ENCODE peak calls at places on chromosome 21, in four cellular contexts. One of them, this sample, is unnamed.
A peak's percentile ranks its signal among the peaks of the same experiment; 100 is the strongest.

GRCh38 chr21:21029159-21029558 is 30.9 kb downstream of the NCAM2 start:
- DNase-seq in HepG2: no peak
- DNase-seq in SK-N-SH: no peak
- DNase-seq in K562: no peak
- DNase-seq in this sample: no peak

GRCh38 chr21:33642896-33643657 is 776 bp downstream of the ITSN1 start:
- DNase-seq in SK-N-SH: peak; percentile 74
- DNase-seq in K562: peak; percentile 36
- DNase-seq in HepG2: no peak
- DNase-seq in this sample: no peak

GRCh38 chr21:28142692-28143091 is 850.0 kb downstream of the LTN1 start:
- DNase-seq in K562: no peak
- DNase-seq in HepG2: no peak
- DNase-seq in SK-N-SH: no peak
- DNase-seq in this sample: no peak

GRCh38 chr21:27475363-27475955 is 508.6 kb upstream of the ADAMTS5 start:
- DNase-seq in SK-N-SH: no peak
- DNase-seq in K562: no peak
- DNase-seq in HepG2: no peak
- DNase-seq in this sample: no peak

GRCh38 chr21:14548751-14549150 is 2.6 kb upstream of the SAMSN1 start:
- DNase-seq in K562: no peak
- DNase-seq in HepG2: no peak
- DNase-seq in SK-N-SH: no peak
- DNase-seq in this sample: no peak

GRCh38 chr21:14119038-14119437 is 91.7 kb downstream of the LIPI start:
- DNase-seq in SK-N-SH: no peak
- DNase-seq in K562: peak; percentile 19
- DNase-seq in HepG2: no peak
- DNase-seq in this sample: no peak

GRCh38 chr21:32256873-32257620 is 21.8 kb downstream of the MIS18A start:
- DNase-seq in K562: no peak
- DNase-seq in HepG2: no peak
- DNase-seq in SK-N-SH: peak; percentile 85
- DNase-seq in this sample: no peak

GRCh38 chr21:37270576-37271365 is 3.6 kb upstream of the VPS26C start:
- DNase-seq in SK-N-SH: no peak
- DNase-seq in K562: no peak
- DNase-seq in HepG2: no peak
- DNase-seq in this sample: no peak

GRCh38 chr21:25560151-25560783 is 47.0 kb downstream of the MRPL39 start:
- DNase-seq in K562: no peak
- DNase-seq in SK-N-SH: no peak
- DNase-seq in HepG2: no peak
- DNase-seq in this sample: no peak

GRCh38 chr21:44084496-44085241 is 22.5 kb upstream of the PWP2 start:
- DNase-seq in K562: no peak
- DNase-seq in HepG2: no peak
- DNase-seq in SK-N-SH: no peak
- DNase-seq in this sample: no peak

GRCh38 chr21:44294391-44295162 is 5.3 kb upstream of the PFKL start:
- DNase-seq in K562: no peak
- DNase-seq in HepG2: no peak
- DNase-seq in SK-N-SH: no peak
- DNase-seq in this sample: no peak

GRCh38 chr21:40844935-40845334 is 2.0 kb downstream of the DSCAM start:
- DNase-seq in K562: no peak
- DNase-seq in HepG2: no peak
- DNase-seq in SK-N-SH: no peak
- DNase-seq in this sample: no peak

GRCh38 chr21:44072111-44072510 is 35.1 kb upstream of the PWP2 start:
- DNase-seq in HepG2: no peak
- DNase-seq in K562: no peak
- DNase-seq in SK-N-SH: no peak
- DNase-seq in this sample: no peak

GRCh38 chr21:14737922-14738321 is 191.8 kb upstream of the SAMSN1 start:
- DNase-seq in HepG2: peak; percentile 70
- DNase-seq in SK-N-SH: peak; percentile 9
- DNase-seq in K562: no peak
- DNase-seq in this sample: no peak

GRCh38 chr21:37074195-37074510 is 1.1 kb downstream of the TTC3 start:
- DNase-seq in HepG2: no peak
- DNase-seq in SK-N-SH: peak; percentile 45
- DNase-seq in K562: peak; percentile 36
- DNase-seq in this sample: no peak

GRCh38 chr21:33041981-33042380 is 16.2 kb downstream of the OLIG2 start:
- DNase-seq in K562: no peak
- DNase-seq in SK-N-SH: no peak
- DNase-seq in HepG2: no peak
- DNase-seq in this sample: no peak

GRCh38 chr21:14862794-14863720 is 201.7 kb downstream of the NRIP1 start:
- DNase-seq in HepG2: peak; percentile 13
- DNase-seq in SK-N-SH: no peak
- DNase-seq in K562: peak; percentile 16
- DNase-seq in this sample: no peak

GRCh38 chr21:40689241-40689640 is 157.7 kb downstream of the DSCAM start:
- DNase-seq in HepG2: no peak
- DNase-seq in SK-N-SH: no peak
- DNase-seq in K562: no peak
- DNase-seq in this sample: no peak

GRCh38 chr21:31714741-31715365 is 17.1 kb downstream of the SCAF4 start:
- DNase-seq in K562: no peak
- DNase-seq in SK-N-SH: no peak
- DNase-seq in HepG2: no peak
- DNase-seq in this sample: no peak

GRCh38 chr21:17491716-17492414 is 21.0 kb upstream of the CXADR start:
- DNase-seq in SK-N-SH: no peak
- DNase-seq in HepG2: no peak
- DNase-seq in K562: no peak
- DNase-seq in this sample: peak; percentile 86

GRCh38 chr21:44285547-44285992 is at the start of gene AIRE:
- DNase-seq in HepG2: no peak
- DNase-seq in SK-N-SH: peak; percentile 64
- DNase-seq in K562: no peak
- DNase-seq in this sample: no peak

GRCh38 chr21:40099809-40100208 is 232.6 kb downstream of the PCP4 start:
- DNase-seq in SK-N-SH: no peak
- DNase-seq in K562: no peak
- DNase-seq in HepG2: no peak
- DNase-seq in this sample: no peak

GRCh38 chr21:29737188-29737587 is 202.6 kb downstream of the GRIK1 start:
- DNase-seq in SK-N-SH: no peak
- DNase-seq in HepG2: no peak
- DNase-seq in K562: no peak
- DNase-seq in this sample: no peak

GRCh38 chr21:44054710-44055109 is 42.6 kb downstream of the TRAPPC10 start:
- DNase-seq in SK-N-SH: no peak
- DNase-seq in HepG2: no peak
- DNase-seq in K562: no peak
- DNase-seq in this sample: no peak

GRCh38 chr21:37219766-37220432 is 47.2 kb downstream of the VPS26C start:
- DNase-seq in SK-N-SH: no peak
- DNase-seq in HepG2: no peak
- DNase-seq in K562: no peak
- DNase-seq in this sample: no peak

GRCh38 chr21:37435120-37435519 is 68.5 kb downstream of the DYRK1A start:
- DNase-seq in K562: peak; percentile 94
- DNase-seq in SK-N-SH: peak; percentile 70
- DNase-seq in HepG2: no peak
- DNase-seq in this sample: no peak

GRCh38 chr21:25039461-25040380 is 567.6 kb downstream of the MRPL39 start:
- DNase-seq in SK-N-SH: no peak
- DNase-seq in K562: no peak
- DNase-seq in HepG2: no peak
- DNase-seq in this sample: peak; percentile 4

GRCh38 chr21:28429161-28429560 is 563.5 kb downstream of the LTN1 start:
- DNase-seq in K562: no peak
- DNase-seq in HepG2: no peak
- DNase-seq in SK-N-SH: no peak
- DNase-seq in this sample: no peak

DNA sequence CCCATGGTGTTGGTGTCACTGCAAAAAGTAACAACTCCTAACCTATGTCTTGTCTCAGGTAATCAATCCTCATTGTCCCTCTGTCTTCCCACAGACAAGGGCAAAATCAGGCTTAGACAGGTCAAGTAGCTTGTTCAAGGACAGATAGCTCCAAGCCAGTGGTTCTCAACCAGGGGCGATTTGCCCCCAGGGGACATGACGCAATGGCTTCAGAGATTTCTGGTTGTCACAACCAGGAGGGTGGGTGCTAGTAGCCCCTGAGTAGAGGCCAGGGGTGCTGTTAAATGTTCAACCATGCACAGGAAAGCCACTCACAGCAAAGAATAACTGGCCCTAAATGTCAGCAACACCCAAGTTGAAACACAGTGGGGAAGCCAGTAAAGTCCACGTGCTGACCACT is 178.9 kb downstream of the RUNX1 start:
- DNase-seq in K562: no peak
- DNase-seq in HepG2: no peak
- DNase-seq in SK-N-SH: no peak
- DNase-seq in this sample: no peak
- H3K4me1 ChIP-seq in K562: peaks cover 9% of the 10 kb centered on the region
- H3K4me1 ChIP-seq in HepG2: peaks cover 27% of the 10 kb centered on the region
- H3K4me1 ChIP-seq in SK-N-SH: peaks cover 5% of the 10 kb centered on the region
- H3K4me1 ChIP-seq in this sample: no peaks in the 10 kb centered on the region

DNA sequence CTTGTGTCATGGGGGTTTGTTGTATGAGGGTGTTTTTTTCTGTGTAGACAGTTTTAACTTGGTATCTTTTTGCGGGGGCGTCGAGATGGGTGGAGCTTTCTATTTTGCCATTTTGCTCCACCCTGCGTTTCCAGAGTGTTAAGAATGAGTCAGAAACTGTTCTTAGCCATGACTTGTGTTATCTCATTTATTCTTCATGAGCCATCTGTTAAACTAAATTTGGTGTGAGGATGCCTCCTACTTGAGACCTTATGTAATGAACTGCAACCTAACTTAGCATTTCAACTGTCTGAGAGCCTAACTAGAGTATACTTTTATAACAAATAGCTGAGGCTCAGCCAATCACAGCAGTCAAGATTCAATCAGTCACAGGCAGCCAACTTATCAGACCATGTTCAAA is 1873.5 kb downstream of the NCAM2 start:
- DNase-seq in HepG2: no peak
- DNase-seq in K562: no peak
- DNase-seq in SK-N-SH: no peak
- DNase-seq in this sample: no peak
- TF ChIP-seq SIN3A in HepG2: no peak
- TF ChIP-seq SIN3A in K562: no peak
- TF ChIP-seq SIN3A in SK-N-SH: no peak
- TF ChIP-seq SIN3A in this sample: no peak

GRCh38 chr21:38751379-38752050 is 54.2 kb upstream of the ETS2 start:
- DNase-seq in SK-N-SH: no peak
- DNase-seq in HepG2: no peak
- DNase-seq in K562: no peak
- DNase-seq in this sample: no peak
- H3K4me1 ChIP-seq in SK-N-SH: peaks cover 3% of the 10 kb centered on the region
- H3K4me1 ChIP-seq in HepG2: peaks cover 60% of the 10 kb centered on the region
- H3K4me1 ChIP-seq in K562: no peaks in the 10 kb centered on the region
- H3K4me1 ChIP-seq in this sample: peaks cover 5% of the 10 kb centered on the region

GRCh38 chr21:45441431-45442255 is 36.7 kb downstream of the COL18A1 start:
- DNase-seq in K562: no peak
- DNase-seq in SK-N-SH: no peak
- DNase-seq in HepG2: no peak
- DNase-seq in this sample: no peak

GRCh38 chr21:45442276-45442675 is 37.3 kb downstream of the COL18A1 start:
- DNase-seq in SK-N-SH: no peak
- DNase-seq in HepG2: no peak
- DNase-seq in K562: no peak
- DNase-seq in this sample: no peak

GRCh38 chr21:45439901-45440461 is 35.0 kb downstream of the COL18A1 start:
- DNase-seq in SK-N-SH: no peak
- DNase-seq in K562: no peak
- DNase-seq in HepG2: no peak
- DNase-seq in this sample: no peak

GRCh38 chr21:45439171-45439872 is 34.4 kb downstream of the COL18A1 start:
- DNase-seq in K562: peak; percentile 90
- DNase-seq in SK-N-SH: peak; percentile 95
- DNase-seq in HepG2: peak; percentile 59
- DNase-seq in this sample: no peak

GRCh38 chr21:45440736-45441350 is 35.9 kb downstream of the COL18A1 start:
- DNase-seq in SK-N-SH: no peak
- DNase-seq in K562: no peak
- DNase-seq in HepG2: no peak
- DNase-seq in this sample: no peak
- TF ChIP-seq SIN3A in SK-N-SH: no peak
- TF ChIP-seq SIN3A in K562: no peak
- TF ChIP-seq SIN3A in HepG2: no peak
- TF ChIP-seq SIN3A in this sample: no peak

GRCh38 chr21:42255038-42255601 is 36.2 kb downstream of the ABCG1 start:
- DNase-seq in HepG2: no peak
- DNase-seq in SK-N-SH: no peak
- DNase-seq in K562: no peak
- DNase-seq in this sample: no peak

GRCh38 chr21:42252267-42252666 is 33.3 kb downstream of the ABCG1 start:
- DNase-seq in K562: no peak
- DNase-seq in SK-N-SH: no peak
- DNase-seq in HepG2: no peak
- DNase-seq in this sample: no peak

GRCh38 chr21:42252778-42253340 is 33.9 kb downstream of the ABCG1 start:
- DNase-seq in HepG2: no peak
- DNase-seq in K562: no peak
- DNase-seq in SK-N-SH: no peak
- DNase-seq in this sample: no peak

GRCh38 chr21:42254631-42255030 is 35.7 kb downstream of the ABCG1 start:
- DNase-seq in K562: no peak
- DNase-seq in SK-N-SH: no peak
- DNase-seq in HepG2: no peak
- DNase-seq in this sample: no peak

GRCh38 chr21:42253466-42253865 is 34.5 kb downstream of the ABCG1 start:
- DNase-seq in SK-N-SH: no peak
- DNase-seq in K562: no peak
- DNase-seq in HepG2: no peak
- DNase-seq in this sample: no peak
- H3K4me1 ChIP-seq in SK-N-SH: peaks cover 23% of the 10 kb centered on the region
- H3K4me1 ChIP-seq in K562: no peaks in the 10 kb centered on the region
- H3K4me1 ChIP-seq in HepG2: no peaks in the 10 kb centered on the region
- H3K4me1 ChIP-seq in this sample: no peaks in the 10 kb centered on the region

GRCh38 chr21:38679531-38679930 is 126.2 kb upstream of the ETS2 start:
- DNase-seq in HepG2: no peak
- DNase-seq in SK-N-SH: no peak
- DNase-seq in K562: no peak
- DNase-seq in this sample: peak; percentile 24
- TF ChIP-seq SIN3A in HepG2: no peak
- TF ChIP-seq SIN3A in SK-N-SH: no peak
- TF ChIP-seq SIN3A in K562: no peak
- TF ChIP-seq SIN3A in this sample: no peak

This sample was measured in Panc1.